ENCODE peak calls at places on chromosome 4, in five cellular contexts. One of them, this sample, is unnamed. For H3K27me3, the result is how much of the 10 kb centered on the place peaks cover.

GRCh38 chr4:64001229-64001898 is 407.9 kb downstream of the TECRL start:
- DNase-seq in IMR-90: no peak
- DNase-seq in H9: no peak
- DNase-seq in psoas muscle: no peak
- DNase-seq in sigmoid colon: no peak
- DNase-seq in this sample: no peak

GRCh38 chr4:144169211-144169610 is 28.7 kb upstream of the GYPA start:
- DNase-seq in IMR-90: no peak
- DNase-seq in H9: no peak
- DNase-seq in psoas muscle: no peak
- DNase-seq in sigmoid colon: no peak
- DNase-seq in this sample: no peak

GRCh38 chr4:139692300-139693012 is 26.8 kb downstream of the MGST2 start:
- DNase-seq in IMR-90: no peak
- DNase-seq in H9: peak
- DNase-seq in psoas muscle: peak
- DNase-seq in sigmoid colon: no peak
- DNase-seq in this sample: no peak

GRCh38 chr4:185870437-185870836 is 58.4 kb upstream of the SORBS2 start:
- DNase-seq in IMR-90: no peak
- DNase-seq in H9: no peak
- DNase-seq in psoas muscle: no peak
- DNase-seq in sigmoid colon: no peak
- DNase-seq in this sample: no peak

GRCh38 chr4:3462790-3463415 is at the start of gene DOK7:
- DNase-seq in IMR-90: no peak
- DNase-seq in H9: no peak
- DNase-seq in psoas muscle: peak
- DNase-seq in sigmoid colon: no peak
- DNase-seq in this sample: no peak

GRCh38 chr4:155497306-155497705 is 120.5 kb upstream of the MAP9 start:
- DNase-seq in IMR-90: no peak
- DNase-seq in H9: no peak
- DNase-seq in psoas muscle: no peak
- DNase-seq in sigmoid colon: no peak
- DNase-seq in this sample: no peak

GRCh38 chr4:67087897-67088296 is 457.4 kb downstream of the CENPC start:
- DNase-seq in IMR-90: no peak
- DNase-seq in H9: peak
- DNase-seq in psoas muscle: no peak
- DNase-seq in sigmoid colon: no peak
- DNase-seq in this sample: no peak

GRCh38 chr4:147103403-147103946 is 157.8 kb upstream of the TTC29 start:
- DNase-seq in IMR-90: peak
- DNase-seq in H9: no peak
- DNase-seq in psoas muscle: peak
- DNase-seq in sigmoid colon: peak
- DNase-seq in this sample: peak

GRCh38 chr4:2794707-2795557 is 2.0 kb downstream of the SH3BP2 start:
- DNase-seq in IMR-90: peak
- DNase-seq in H9: no peak
- DNase-seq in psoas muscle: peak
- DNase-seq in sigmoid colon: peak
- DNase-seq in this sample: no peak

GRCh38 chr4:145881991-145882390 is 56.6 kb downstream of the ZNF827 start:
- DNase-seq in IMR-90: no peak
- DNase-seq in H9: no peak
- DNase-seq in psoas muscle: no peak
- DNase-seq in sigmoid colon: no peak
- DNase-seq in this sample: no peak

GRCh38 chr4:129968778-129969177 is 872.8 kb downstream of the C4orf33 start:
- DNase-seq in IMR-90: no peak
- DNase-seq in H9: no peak
- DNase-seq in psoas muscle: no peak
- DNase-seq in sigmoid colon: no peak
- DNase-seq in this sample: no peak

GRCh38 chr4:138406881-138407280 is 164.7 kb upstream of the SLC7A11 start:
- DNase-seq in IMR-90: peak
- DNase-seq in H9: no peak
- DNase-seq in psoas muscle: no peak
- DNase-seq in sigmoid colon: no peak
- DNase-seq in this sample: no peak

GRCh38 chr4:108900018-108900417 is 137.2 kb upstream of the ETNPPL start:
- DNase-seq in IMR-90: no peak
- DNase-seq in H9: peak
- DNase-seq in psoas muscle: no peak
- DNase-seq in sigmoid colon: no peak
- DNase-seq in this sample: no peak

GRCh38 chr4:98522603-98523395 is 135.6 kb downstream of the TSPAN5 start:
- DNase-seq in IMR-90: peak
- DNase-seq in H9: no peak
- DNase-seq in psoas muscle: no peak
- DNase-seq in sigmoid colon: no peak
- DNase-seq in this sample: no peak

GRCh38 chr4:10694826-10695209 is 10.2 kb upstream of the CLNK start:
- DNase-seq in IMR-90: no peak
- DNase-seq in H9: no peak
- DNase-seq in psoas muscle: no peak
- DNase-seq in sigmoid colon: no peak
- DNase-seq in this sample: no peak

GRCh38 chr4:37685726-37686372 is 327 bp downstream of the RELL1 start:
- DNase-seq in IMR-90: peak
- DNase-seq in H9: no peak
- DNase-seq in psoas muscle: peak
- DNase-seq in sigmoid colon: peak
- DNase-seq in this sample: no peak

GRCh38 chr4:81620442-81620841 is 148.7 kb upstream of the RASGEF1B start:
- DNase-seq in IMR-90: no peak
- DNase-seq in H9: no peak
- DNase-seq in psoas muscle: no peak
- DNase-seq in sigmoid colon: no peak
- DNase-seq in this sample: no peak

GRCh38 chr4:4801013-4801412 is 58.5 kb upstream of the MSX1 start:
- DNase-seq in IMR-90: peak
- DNase-seq in H9: no peak
- DNase-seq in psoas muscle: no peak
- DNase-seq in sigmoid colon: no peak
- DNase-seq in this sample: no peak

GRCh38 chr4:8897768-8898167 is 26.1 kb upstream of the HMX1 start:
- DNase-seq in IMR-90: no peak
- DNase-seq in H9: no peak
- DNase-seq in psoas muscle: no peak
- DNase-seq in sigmoid colon: no peak
- DNase-seq in this sample: no peak

GRCh38 chr4:8894424-8894816 is 22.8 kb upstream of the HMX1 start:
- DNase-seq in IMR-90: no peak
- DNase-seq in H9: no peak
- DNase-seq in psoas muscle: no peak
- DNase-seq in sigmoid colon: no peak
- DNase-seq in this sample: no peak

GRCh38 chr4:8896071-8896470 is 24.4 kb upstream of the HMX1 start:
- DNase-seq in IMR-90: no peak
- DNase-seq in H9: no peak
- DNase-seq in psoas muscle: no peak
- DNase-seq in sigmoid colon: no peak
- DNase-seq in this sample: no peak

GRCh38 chr4:8895295-8895694 is 23.7 kb upstream of the HMX1 start:
- DNase-seq in IMR-90: no peak
- DNase-seq in H9: no peak
- DNase-seq in psoas muscle: no peak
- DNase-seq in sigmoid colon: no peak
- DNase-seq in this sample: no peak

DNA sequence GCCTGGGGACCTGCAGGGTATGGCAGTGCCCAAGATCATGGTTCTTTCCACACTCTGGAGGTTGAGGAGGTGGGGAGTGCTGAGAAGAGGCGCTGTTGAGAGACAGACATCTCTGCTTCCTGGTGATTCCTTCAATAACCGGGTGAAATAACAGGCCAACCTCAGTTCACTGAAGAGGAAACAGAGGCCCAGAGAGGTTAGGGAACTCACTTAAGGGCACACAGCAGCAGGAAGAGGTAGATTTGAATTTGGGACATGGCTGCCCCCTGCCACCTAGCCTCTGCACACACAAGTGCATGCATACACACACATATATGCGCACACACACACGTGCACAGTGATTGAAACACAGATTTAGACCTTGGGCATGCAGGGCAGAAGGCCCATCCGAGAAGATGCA is 24.9 kb upstream of the HMX1 start:
- DNase-seq in IMR-90: no peak
- DNase-seq in H9: no peak
- DNase-seq in psoas muscle: no peak
- DNase-seq in sigmoid colon: no peak
- DNase-seq in this sample: no peak
- H3K27me3 ChIP-seq in IMR-90: under half
- H3K27me3 ChIP-seq in H9: under half
- H3K27me3 ChIP-seq in psoas muscle: half or more
- H3K27me3 ChIP-seq in sigmoid colon: under half
- H3K27me3 ChIP-seq in this sample: under half

GRCh38 chr4:152616804-152617203 is 63.0 kb downstream of the TMEM154 start:
- DNase-seq in IMR-90: no peak
- DNase-seq in H9: no peak
- DNase-seq in psoas muscle: no peak
- DNase-seq in sigmoid colon: no peak
- DNase-seq in this sample: no peak
- H3K27ac ChIP-seq in IMR-90: no peak
- H3K27ac ChIP-seq in H9: no peak
- H3K27ac ChIP-seq in psoas muscle: no peak
- H3K27ac ChIP-seq in sigmoid colon: no peak
- H3K27ac ChIP-seq in this sample: no peak

DNA sequence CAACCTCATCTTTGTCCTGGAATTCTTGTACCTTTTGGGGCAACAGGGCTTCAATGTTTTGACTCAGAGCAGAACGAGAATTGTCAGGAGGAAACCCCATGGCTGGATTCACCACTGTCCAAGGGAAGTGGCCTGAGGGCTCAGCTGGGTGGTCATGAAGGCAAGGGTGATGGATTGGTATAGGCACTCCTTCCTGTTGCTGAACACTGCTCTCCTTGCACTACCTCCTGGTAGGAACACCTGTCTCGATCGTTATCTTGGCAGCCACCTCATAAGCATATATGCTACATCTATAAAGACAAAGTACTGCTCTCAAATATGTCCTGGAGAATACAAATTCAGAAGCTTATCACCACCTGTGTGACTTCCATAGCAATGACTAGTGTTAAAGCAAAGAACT is 79.8 kb downstream of the CCNG2 start:
- DNase-seq in IMR-90: no peak
- DNase-seq in H9: no peak
- DNase-seq in psoas muscle: no peak
- DNase-seq in sigmoid colon: no peak
- DNase-seq in this sample: no peak
- H3K27me3 ChIP-seq in IMR-90: half or more
- H3K27me3 ChIP-seq in H9: under half
- H3K27me3 ChIP-seq in psoas muscle: under half
- H3K27me3 ChIP-seq in sigmoid colon: under half
- H3K27me3 ChIP-seq in this sample: under half

GRCh38 chr4:61997813-61998212 is 797.7 kb downstream of the ADGRL3 start:
- DNase-seq in IMR-90: no peak
- DNase-seq in H9: no peak
- DNase-seq in psoas muscle: no peak
- DNase-seq in sigmoid colon: no peak
- DNase-seq in this sample: no peak

GRCh38 chr4:61994036-61994435 is 793.9 kb downstream of the ADGRL3 start:
- DNase-seq in IMR-90: peak
- DNase-seq in H9: no peak
- DNase-seq in psoas muscle: no peak
- DNase-seq in sigmoid colon: no peak
- DNase-seq in this sample: no peak

GRCh38 chr4:61995717-61996337 is 795.7 kb downstream of the ADGRL3 start:
- DNase-seq in IMR-90: no peak
- DNase-seq in H9: no peak
- DNase-seq in psoas muscle: no peak
- DNase-seq in sigmoid colon: no peak
- DNase-seq in this sample: no peak

GRCh38 chr4:61992351-61992750 is 792.2 kb downstream of the ADGRL3 start:
- DNase-seq in IMR-90: no peak
- DNase-seq in H9: peak
- DNase-seq in psoas muscle: no peak
- DNase-seq in sigmoid colon: no peak
- DNase-seq in this sample: no peak

DNA sequence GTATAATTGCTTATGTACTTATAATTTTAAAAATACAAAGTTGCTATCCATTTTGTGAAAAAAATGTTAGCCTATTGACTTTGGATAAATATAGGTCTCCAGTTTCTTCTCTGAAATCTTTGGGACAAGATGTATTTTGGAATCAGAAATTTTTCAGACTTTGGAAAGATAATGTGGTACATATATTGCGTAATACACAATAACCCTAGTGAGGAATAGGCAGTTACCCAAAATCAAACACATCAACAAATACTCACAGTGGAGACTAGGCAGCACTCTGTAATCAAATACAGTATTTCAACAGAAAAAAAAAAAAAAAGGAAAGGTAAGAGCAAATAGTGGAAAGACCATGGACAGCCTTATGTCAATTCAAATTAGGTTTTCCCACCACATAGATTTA is 796.8 kb downstream of the ADGRL3 start:
- DNase-seq in IMR-90: no peak
- DNase-seq in H9: no peak
- DNase-seq in psoas muscle: no peak
- DNase-seq in sigmoid colon: no peak
- DNase-seq in this sample: no peak
- H3K27ac ChIP-seq in IMR-90: no peak
- H3K27ac ChIP-seq in H9: no peak
- H3K27ac ChIP-seq in psoas muscle: no peak
- H3K27ac ChIP-seq in sigmoid colon: no peak
- H3K27ac ChIP-seq in this sample: no peak

GRCh38 chr4:173528378-173529321 is 1.4 kb downstream of the HAND2 start:
- DNase-seq in IMR-90: no peak
- DNase-seq in H9: peak
- DNase-seq in psoas muscle: peak
- DNase-seq in sigmoid colon: peak
- DNase-seq in this sample: no peak
- H3K27me3 ChIP-seq in IMR-90: half or more
- H3K27me3 ChIP-seq in H9: half or more
- H3K27me3 ChIP-seq in psoas muscle: half or more
- H3K27me3 ChIP-seq in sigmoid colon: under half
- H3K27me3 ChIP-seq in this sample: under half